ENCODE peak calls at places on chromosome 15, in six cellular contexts. One of them, this sample, is unnamed.

GRCh38 chr15:26702381-26702780 is 70.5 kb downstream of the GABRB3 start:
- DNase-seq in uterus: no peak
- DNase-seq in transverse colon: no peak
- DNase-seq in fibroblast of lung: no peak
- DNase-seq in RWPE2: no peak
- DNase-seq in Peyer's patch: no peak
- DNase-seq in this sample: no peak

GRCh38 chr15:95600367-95600766 is 730.1 kb upstream of the NR2F2 start:
- DNase-seq in uterus: no peak
- DNase-seq in transverse colon: no peak
- DNase-seq in fibroblast of lung: no peak
- DNase-seq in RWPE2: no peak
- DNase-seq in Peyer's patch: no peak
- DNase-seq in this sample: no peak

GRCh38 chr15:34102175-34102925 is 467 bp downstream of the PGBD4 start:
- DNase-seq in uterus: no peak
- DNase-seq in transverse colon: no peak
- DNase-seq in fibroblast of lung: no peak
- DNase-seq in RWPE2: no peak
- DNase-seq in Peyer's patch: no peak
- DNase-seq in this sample: no peak

GRCh38 chr15:37981781-37982180 is 47.3 kb downstream of the TMCO5A start:
- DNase-seq in uterus: no peak
- DNase-seq in transverse colon: no peak
- DNase-seq in fibroblast of lung: peak
- DNase-seq in RWPE2: no peak
- DNase-seq in Peyer's patch: no peak
- DNase-seq in this sample: no peak

GRCh38 chr15:68552773-68553172 is 26.0 kb upstream of the CORO2B start:
- DNase-seq in uterus: no peak
- DNase-seq in transverse colon: no peak
- DNase-seq in fibroblast of lung: peak
- DNase-seq in RWPE2: no peak
- DNase-seq in Peyer's patch: no peak
- DNase-seq in this sample: no peak

GRCh38 chr15:31497838-31498237 is 171.2 kb downstream of the KLF13 start:
- DNase-seq in uterus: no peak
- DNase-seq in transverse colon: no peak
- DNase-seq in fibroblast of lung: no peak
- DNase-seq in RWPE2: peak
- DNase-seq in Peyer's patch: no peak
- DNase-seq in this sample: no peak

GRCh38 chr15:41790169-41790568 is 15.9 kb downstream of the MAPKBP1 start:
- DNase-seq in uterus: no peak
- DNase-seq in transverse colon: no peak
- DNase-seq in fibroblast of lung: no peak
- DNase-seq in RWPE2: no peak
- DNase-seq in Peyer's patch: no peak
- DNase-seq in this sample: no peak

GRCh38 chr15:41981373-41982132 is 9.2 kb upstream of the EHD4 start:
- DNase-seq in uterus: no peak
- DNase-seq in transverse colon: no peak
- DNase-seq in fibroblast of lung: no peak
- DNase-seq in RWPE2: peak
- DNase-seq in Peyer's patch: no peak
- DNase-seq in this sample: peak

GRCh38 chr15:79816565-79816964 is 80.2 kb downstream of the MTHFS start:
- DNase-seq in uterus: no peak
- DNase-seq in transverse colon: no peak
- DNase-seq in fibroblast of lung: no peak
- DNase-seq in RWPE2: no peak
- DNase-seq in Peyer's patch: no peak
- DNase-seq in this sample: no peak

GRCh38 chr15:100849021-100849831 is 30.4 kb upstream of the ALDH1A3 start:
- DNase-seq in uterus: peak
- DNase-seq in transverse colon: peak
- DNase-seq in fibroblast of lung: peak
- DNase-seq in RWPE2: peak
- DNase-seq in Peyer's patch: peak
- DNase-seq in this sample: no peak

GRCh38 chr15:29773816-29774215 is 48.5 kb downstream of the TJP1 start:
- DNase-seq in uterus: no peak
- DNase-seq in transverse colon: no peak
- DNase-seq in fibroblast of lung: peak
- DNase-seq in RWPE2: no peak
- DNase-seq in Peyer's patch: no peak
- DNase-seq in this sample: no peak

GRCh38 chr15:36053746-36054145 is 507.8 kb upstream of the DPH6 start:
- DNase-seq in uterus: no peak
- DNase-seq in transverse colon: no peak
- DNase-seq in fibroblast of lung: no peak
- DNase-seq in RWPE2: no peak
- DNase-seq in Peyer's patch: no peak
- DNase-seq in this sample: no peak

GRCh38 chr15:60006203-60006782 is 2.2 kb downstream of the FOXB1 start:
- DNase-seq in uterus: no peak
- DNase-seq in transverse colon: peak
- DNase-seq in fibroblast of lung: peak
- DNase-seq in RWPE2: no peak
- DNase-seq in Peyer's patch: no peak
- DNase-seq in this sample: no peak

GRCh38 chr15:42203891-42204290 is 4.2 kb downstream of the VPS39 start:
- DNase-seq in uterus: no peak
- DNase-seq in transverse colon: no peak
- DNase-seq in fibroblast of lung: peak
- DNase-seq in RWPE2: no peak
- DNase-seq in Peyer's patch: no peak
- DNase-seq in this sample: no peak

GRCh38 chr15:26864664-26865191 is 2.1 kb upstream of the GABRA5 start:
- DNase-seq in uterus: no peak
- DNase-seq in transverse colon: no peak
- DNase-seq in fibroblast of lung: peak
- DNase-seq in RWPE2: no peak
- DNase-seq in Peyer's patch: no peak
- DNase-seq in this sample: no peak

GRCh38 chr15:85517086-85517485 is 136.7 kb downstream of the AKAP13 start:
- DNase-seq in uterus: no peak
- DNase-seq in transverse colon: no peak
- DNase-seq in fibroblast of lung: no peak
- DNase-seq in RWPE2: no peak
- DNase-seq in Peyer's patch: no peak
- DNase-seq in this sample: no peak
- TF ChIP-seq CTCF in uterus: no peak
- TF ChIP-seq CTCF in transverse colon: no peak
- TF ChIP-seq CTCF in fibroblast of lung: no peak
- TF ChIP-seq CTCF in RWPE2: no peak
- TF ChIP-seq CTCF in Peyer's patch: no peak
- TF ChIP-seq CTCF in this sample: no peak

DNA sequence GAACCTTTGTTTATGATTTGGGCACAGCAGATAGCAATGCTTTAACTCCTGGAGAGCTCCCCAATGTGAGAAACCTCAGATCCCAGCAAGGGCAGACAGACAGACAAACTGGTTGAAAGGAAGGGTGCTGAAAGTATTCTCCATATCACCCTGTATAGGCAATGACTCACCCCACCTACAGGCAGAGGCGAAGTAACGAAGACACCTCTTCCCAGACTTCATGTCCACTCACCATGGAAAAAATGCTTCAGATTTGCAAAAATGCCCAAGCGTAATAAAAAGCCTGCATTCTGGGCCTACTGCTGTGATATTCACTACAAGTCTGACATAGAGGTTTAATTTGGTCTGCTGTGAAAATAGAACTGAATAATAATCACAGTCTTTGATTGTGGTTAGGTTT is 50.5 kb downstream of the THBS1 start:
- DNase-seq in uterus: no peak
- DNase-seq in transverse colon: no peak
- DNase-seq in fibroblast of lung: peak
- DNase-seq in RWPE2: no peak
- DNase-seq in Peyer's patch: no peak
- DNase-seq in this sample: no peak
- H3K27ac ChIP-seq in uterus: no peak
- H3K27ac ChIP-seq in transverse colon: peak
- H3K27ac ChIP-seq in fibroblast of lung: no peak
- H3K27ac ChIP-seq in RWPE2: peak
- H3K27ac ChIP-seq in Peyer's patch: no peak
- H3K27ac ChIP-seq in this sample: no peak

GRCh38 chr15:91694829-91695205 is 158.7 kb upstream of the SLCO3A1 start:
- DNase-seq in uterus: peak
- DNase-seq in transverse colon: peak
- DNase-seq in fibroblast of lung: peak
- DNase-seq in RWPE2: no peak
- DNase-seq in Peyer's patch: no peak
- DNase-seq in this sample: no peak
- H3K4me3 ChIP-seq in uterus: peak
- H3K4me3 ChIP-seq in transverse colon: peak
- H3K4me3 ChIP-seq in fibroblast of lung: peak
- H3K4me3 ChIP-seq in RWPE2: no peak
- H3K4me3 ChIP-seq in Peyer's patch: no peak
- H3K4me3 ChIP-seq in this sample: peak

GRCh38 chr15:72782993-72783562 is 480 bp downstream of the ADPGK start:
- DNase-seq in uterus: peak
- DNase-seq in transverse colon: peak
- DNase-seq in fibroblast of lung: no peak
- DNase-seq in RWPE2: peak
- DNase-seq in Peyer's patch: peak
- DNase-seq in this sample: no peak

GRCh38 chr15:72785452-72786243 is 2.1 kb upstream of the ADPGK start:
- DNase-seq in uterus: no peak
- DNase-seq in transverse colon: peak
- DNase-seq in fibroblast of lung: peak
- DNase-seq in RWPE2: no peak
- DNase-seq in Peyer's patch: no peak
- DNase-seq in this sample: no peak

GRCh38 chr15:72782274-72782992 is 1.1 kb downstream of the ADPGK start:
- DNase-seq in uterus: no peak
- DNase-seq in transverse colon: no peak
- DNase-seq in fibroblast of lung: peak
- DNase-seq in RWPE2: no peak
- DNase-seq in Peyer's patch: no peak
- DNase-seq in this sample: no peak

GRCh38 chr15:72784233-72784876 is 797 bp upstream of the ADPGK start:
- DNase-seq in uterus: peak
- DNase-seq in transverse colon: no peak
- DNase-seq in fibroblast of lung: peak
- DNase-seq in RWPE2: no peak
- DNase-seq in Peyer's patch: no peak
- DNase-seq in this sample: no peak

DNA sequence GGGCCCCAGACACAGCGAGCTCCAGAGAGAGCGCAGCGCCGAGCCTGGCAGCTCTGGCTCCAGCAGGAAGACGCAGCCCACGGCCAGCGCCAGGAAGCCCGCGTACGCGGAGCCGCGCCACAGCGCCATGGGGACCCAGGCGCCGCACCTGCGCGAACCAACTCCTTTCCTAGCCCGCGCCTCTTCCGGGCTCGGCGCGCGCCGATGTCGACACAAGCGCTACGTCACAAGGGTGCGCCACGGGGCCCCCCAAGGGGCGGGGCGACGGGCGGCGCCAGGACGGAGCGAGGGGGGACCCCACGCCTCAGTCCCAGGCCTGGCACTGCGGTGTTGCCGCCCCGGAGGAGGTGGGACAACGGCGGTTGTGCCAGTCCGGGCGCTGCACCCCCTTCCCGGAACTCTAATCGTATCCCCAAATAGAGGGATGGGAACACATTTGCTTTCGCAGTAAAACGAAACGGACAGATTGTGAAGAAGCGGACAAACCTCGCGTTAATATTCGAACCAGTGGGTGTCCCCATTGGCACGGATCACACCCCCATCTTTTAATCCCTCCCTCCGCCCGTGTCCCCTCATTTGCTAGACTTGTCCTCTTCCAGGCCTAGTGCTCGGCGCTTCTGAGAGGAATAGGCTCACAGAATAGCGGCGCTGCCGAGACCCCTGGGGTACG is at the start of gene ADPGK:
- DNase-seq in uterus: peak
- DNase-seq in transverse colon: peak
- DNase-seq in fibroblast of lung: peak
- DNase-seq in RWPE2: peak
- DNase-seq in Peyer's patch: peak
- DNase-seq in this sample: peak
- TF ChIP-seq CTCF in uterus: no peak
- TF ChIP-seq CTCF in transverse colon: no peak
- TF ChIP-seq CTCF in fibroblast of lung: no peak
- TF ChIP-seq CTCF in RWPE2: no peak
- TF ChIP-seq CTCF in Peyer's patch: no peak
- TF ChIP-seq CTCF in this sample: no peak

This sample was measured in coronary artery.